ENCODE peak calls at places on chromosomes 3 and 15, in nine cellular contexts. H is colonic mucosa, Z is LHCN-M2, E is NB4, Y is smooth muscle cell of the brain vasculature, J is choroid plexus epithelial cell, B is gastrocnemius medialis, T is NCI-H1092 treated with DMSO at 0.1 percent for 48 hours, P is GM23338. N is an unnamed sample.

GRCh38 chr3:21463319-21463718 is 287.7 kb downstream of the ZNF385D start:
- DNase-seq in J (no peak), P (no peak), E (no peak), Z (no peak), T (no peak), B (no peak), Y (no peak), H (no peak), N (no peak)

GRCh38 chr3:133113526-133113925 is 75.3 kb downstream of the TMEM108 start:
- DNase-seq in Y (no peak), J (no peak), E (no peak), Z (peak; percentile 92), T (no peak), B (no peak), P (no peak), H (no peak), N (no peak)

GRCh38 chr15:49415638-49416037 is 7.4 kb upstream of the FGF7 start:
- DNase-seq in B (no peak), J (peak; percentile 89), H (no peak), E (no peak), Y (no peak), P (no peak), Z (peak; percentile 71), T (no peak), N (no peak)

GRCh38 chr3:154122912-154123559 is 1.8 kb downstream of the ARHGEF26 start:
- DNase-seq in H (no peak), B (no peak), P (peak; percentile 19), J (peak; percentile 63), Y (no peak), Z (no peak), E (no peak), T (peak; percentile 7), N (peak; percentile 32)

GRCh38 chr15:84981711-84982300 is at the start of gene PDE8A:
- DNase-seq in P (peak; percentile 60), B (no peak), Y (no peak), T (peak; percentile 11), H (no peak), Z (peak; percentile 28), E (peak; percentile 69), J (peak; percentile 58), N (no peak)

GRCh38 chr3:52313774-52314188 is 2.3 kb upstream of the DNAH1 start:
- DNase-seq in P (no peak), T (no peak), J (peak; percentile 33), Y (no peak), E (peak; percentile 55), H (no peak), B (no peak), Z (peak; percentile 74), N (no peak)

GRCh38 chr3:71065764-71066013 is 517.8 kb downstream of the FOXP1 start:
- DNase-seq in Z (no peak), Y (no peak), J (no peak), E (no peak), T (no peak), H (no peak), B (no peak), P (no peak), N (no peak)

GRCh38 chr3:196712514-196713413 is 587 bp downstream of the PIGX start:
- DNase-seq in Y (peak; percentile 32), H (peak; percentile 70), T (peak; percentile 62), P (peak; percentile 73), B (peak; percentile 15), E (peak; percentile 58), Z (peak; percentile 52), J (peak; percentile 73), N (peak; percentile 85)

GRCh38 chr15:49982586-49982985 is 136.4 kb downstream of the ATP8B4 start:
- DNase-seq in J (peak; percentile 65), E (no peak), Y (no peak), H (no peak), P (no peak), Z (no peak), B (no peak), T (no peak), N (no peak)

GRCh38 chr3:33131328-33132018 is 17.7 kb downstream of the CRTAP start:
- DNase-seq in Y (peak; percentile 52), J (peak; percentile 89), P (peak; percentile 96), H (peak; percentile 42), Z (peak; percentile 61), B (no peak), T (peak; percentile 41), E (peak; percentile 69), N (peak; percentile 59)

GRCh38 chr3:127915937-127916480 is 977 bp downstream of the KBTBD12 start:
- DNase-seq in E (no peak), Y (no peak), J (no peak), H (no peak), P (no peak), B (no peak), T (peak; percentile 53), Z (no peak), N (no peak)

GRCh38 chr15:66882251-66883020 is 180.4 kb downstream of the SMAD6 start:
- DNase-seq in B (no peak), J (peak; percentile 42), Z (peak; percentile 84), Y (no peak), H (peak; percentile 17), E (peak; percentile 29), P (no peak), T (no peak), N (no peak)

GRCh38 chr3:47850062-47850802 is 47.3 kb downstream of the DHX30 start:
- DNase-seq in J (peak; percentile 62), Z (peak; percentile 44), Y (no peak), T (no peak), E (peak; percentile 44), B (no peak), H (no peak), P (peak; percentile 54), N (no peak)

GRCh38 chr3:16251316-16252085 is 13.2 kb downstream of the DPH3 start:
- DNase-seq in E (no peak), H (no peak), J (no peak), B (no peak), Y (no peak), T (no peak), Z (no peak), P (no peak), N (no peak)

GRCh38 chr3:48634661-48635221 is 520 bp downstream of the SLC26A6 start:
- DNase-seq in T (peak; percentile 11), J (peak; percentile 49), E (peak; percentile 84), P (peak; percentile 78), Y (no peak), H (peak; percentile 82), B (peak; percentile 12), Z (peak; percentile 56), N (peak; percentile 44)

GRCh38 chr3:183548262-183548769 is 7.2 kb downstream of the KLHL6 start:
- DNase-seq in Z (peak; percentile 36), Y (no peak), T (no peak), P (peak; percentile 79), H (no peak), B (no peak), J (peak; percentile 91), E (no peak), N (no peak)

GRCh38 chr15:30921781-30922371 is 18.2 kb downstream of the FAN1 start:
- DNase-seq in P (peak; percentile 79), J (no peak), Z (peak; percentile 78), T (no peak), Y (no peak), E (no peak), H (no peak), B (peak; percentile 74), N (no peak)

GRCh38 chr3:32500880-32501784 is 1.5 kb downstream of the CMTM6 start:
- DNase-seq in T (no peak), Y (no peak), B (no peak), E (peak; percentile 60), Z (no peak), J (no peak), P (peak; percentile 28), H (no peak), N (no peak)

GRCh38 chr3:27535809-27536392 is 51.7 kb upstream of the SLC4A7 start:
- DNase-seq in B (no peak), H (no peak), Y (no peak), P (no peak), Z (peak; percentile 78), T (no peak), E (no peak), J (no peak), N (no peak)

GRCh38 chr3:32384938-32385337 is 6.7 kb upstream of the CMTM7 start:
- DNase-seq in E (peak; percentile 54), Z (peak; percentile 43), T (no peak), H (no peak), J (peak; percentile 72), B (no peak), Y (no peak), P (peak; percentile 52), N (no peak)

GRCh38 chr3:10169000-10169496 is 4.3 kb downstream of the IRAK2 start:
- DNase-seq in J (no peak), B (no peak), T (no peak), Z (no peak), Y (no peak), H (no peak), E (no peak), P (peak; percentile 34), N (no peak)

GRCh38 chr3:46289551-46289950 is 47.3 kb downstream of the CCR3 start:
- DNase-seq in P (no peak), B (no peak), Y (no peak), E (no peak), J (no peak), T (no peak), Z (no peak), H (no peak), N (no peak)

GRCh38 chr15:95416576-95416975 is 913.9 kb upstream of the NR2F2 start:
- DNase-seq in Y (no peak), P (no peak), E (no peak), H (no peak), Z (no peak), J (peak; percentile 33), T (no peak), B (no peak), N (no peak)

GRCh38 chr3:71087109-71088018 is 496.2 kb downstream of the FOXP1 start:
- DNase-seq in E (no peak), P (no peak), B (no peak), T (no peak), Y (no peak), J (peak; percentile 73), H (no peak), Z (peak; percentile 80), N (no peak)

GRCh38 chr3:188049890-188050530 is 103.9 kb upstream of the LPP start:
- DNase-seq in P (no peak), E (peak; percentile 4), B (no peak), Z (no peak), J (no peak), H (no peak), Y (no peak), T (no peak), N (no peak)

GRCh38 chr15:74845208-74845568 is 2.2 kb upstream of the ULK3 start:
- DNase-seq in P (no peak), E (no peak), J (no peak), H (no peak), B (no peak), Z (no peak), T (no peak), Y (no peak), N (no peak)

GRCh38 chr3:70615286-70615685 is 302.8 kb upstream of the MDFIC2 start:
- DNase-seq in E (no peak), P (peak; percentile 93), B (no peak), T (no peak), Y (no peak), Z (no peak), J (no peak), H (no peak), N (no peak)

GRCh38 chr15:92839696-92840095 is 60.4 kb upstream of the CHD2 start:
- DNase-seq in P (no peak), Z (peak; percentile 60), T (peak; percentile 71), B (no peak), Y (no peak), E (no peak), H (no peak), J (no peak), N (peak; percentile 88)

GRCh38 chr3:176920806-176921205 is 276.5 kb downstream of the TBL1XR1 start:
- DNase-seq in T (peak; percentile 96), P (no peak), Y (no peak), Z (no peak), J (no peak), E (no peak), B (no peak), H (no peak), N (peak; percentile 65)

GRCh38 chr3:13115616-13115910 is 42.3 kb upstream of the IQSEC1 start:
- DNase-seq in Z (no peak), J (no peak), T (no peak), H (no peak), B (no peak), E (no peak), P (no peak), Y (no peak), N (no peak)

N was measured in NCI-H345.